ENCODE peak calls at places on chromosomes 5 and 9, in five cellular contexts. M, W, F, Y and T are unnamed samples.

GRCh38 chr5:74952406-74952805 is 86.2 kb upstream of the FAM169A start:
- DNase-seq in F (no peak), Y (no peak), W (no peak), M (no peak), T (no peak)

GRCh38 chr9:3528466-3528865 is 2.7 kb upstream of the RFX3 start:
- DNase-seq in Y (no peak), W (peak), M (no peak), F (peak), T (no peak)

GRCh38 chr5:9737265-9737664 is 107.1 kb upstream of the TAS2R1 start:
- DNase-seq in M (no peak), F (no peak), W (no peak), Y (no peak), T (no peak)

GRCh38 chr9:116154334-116154975 is 864 bp downstream of the PAPPA start:
- DNase-seq in W (no peak), M (peak), F (no peak), Y (no peak), T (no peak)

GRCh38 chr5:180636403-180637075 is 12.9 kb downstream of the FLT4 start:
- DNase-seq in M (peak), Y (no peak), W (no peak), F (no peak), T (no peak)

GRCh38 chr5:102666164-102666951 is 88.7 kb upstream of the PAM start:
- DNase-seq in W (no peak), F (no peak), M (no peak), Y (no peak), T (peak)

GRCh38 chr5:94849821-94850736 is 231.6 kb downstream of the SLF1 start:
- DNase-seq in M (no peak), W (no peak), Y (peak), F (peak), T (peak)

GRCh38 chr5:33850100-33850594 is 41.6 kb downstream of the ADAMTS12 start:
- DNase-seq in W (no peak), M (no peak), F (peak), Y (no peak), T (no peak)

GRCh38 chr9:3526903-3527652 is 1.3 kb upstream of the RFX3 start:
- DNase-seq in Y (no peak), W (no peak), F (no peak), M (peak), T (no peak)

GRCh38 chr5:5979761-5980570 is 398.4 kb downstream of the MED10 start:
- DNase-seq in W (no peak), Y (no peak), F (no peak), M (no peak), T (no peak)

GRCh38 chr9:4126184-4126865 is 173.5 kb downstream of the GLIS3 start:
- DNase-seq in Y (peak), F (no peak), M (no peak), W (no peak), T (no peak)

GRCh38 chr5:31471916-31472315 is 60.0 kb downstream of the DROSHA start:
- DNase-seq in F (no peak), M (no peak), Y (no peak), W (no peak), T (no peak)

GRCh38 chr9:135990468-135991429 is 29.6 kb upstream of the UBAC1 start:
- DNase-seq in Y (no peak), M (peak), W (no peak), F (peak), T (no peak)

GRCh38 chr5:95141141-95141540 is 143.8 kb downstream of the MCTP1 start:
- DNase-seq in Y (no peak), M (no peak), F (no peak), W (no peak), T (no peak)

GRCh38 chr9:14007199-14007769 is 306.7 kb downstream of the NFIB start:
- DNase-seq in M (no peak), F (peak), Y (no peak), W (no peak), T (no peak)

GRCh38 chr5:57937025-57937424 is 454.4 kb upstream of the ACTBL2 start:
- DNase-seq in Y (peak), M (no peak), W (no peak), F (no peak), T (no peak)